ENCODE peak calls at places on chromosomes 6 and 20, in nine cellular contexts. One of them, this sample, is unnamed.

GRCh38 chr20:43975096-43975768 is 60.6 kb downstream of the TOX2 start:
- DNase-seq in tibial artery: no peak
- DNase-seq in cardiac muscle cell: no peak
- DNase-seq in cardiac fibroblast: peak
- DNase-seq in transverse colon: no peak
- DNase-seq in astrocyte: peak
- DNase-seq in fibroblast of the aortic adventitia: peak
- DNase-seq in body of pancreas: no peak
- DNase-seq in A549: peak
- DNase-seq in this sample: peak

GRCh38 chr6:17900011-17900410 is 87.4 kb downstream of the KIF13A start:
- DNase-seq in cardiac fibroblast: no peak
- DNase-seq in A549: no peak
- DNase-seq in body of pancreas: no peak
- DNase-seq in transverse colon: no peak
- DNase-seq in tibial artery: no peak
- DNase-seq in fibroblast of the aortic adventitia: no peak
- DNase-seq in cardiac muscle cell: no peak
- DNase-seq in astrocyte: no peak
- DNase-seq in this sample: peak

GRCh38 chr6:98657764-98658163 is 176.6 kb upstream of the POU3F2 start:
- DNase-seq in transverse colon: no peak
- DNase-seq in body of pancreas: peak
- DNase-seq in A549: no peak
- DNase-seq in astrocyte: peak
- DNase-seq in cardiac muscle cell: peak
- DNase-seq in tibial artery: no peak
- DNase-seq in fibroblast of the aortic adventitia: peak
- DNase-seq in cardiac fibroblast: peak
- DNase-seq in this sample: peak

GRCh38 chr6:15026832-15027231 is 219.0 kb upstream of the JARID2 start:
- DNase-seq in tibial artery: no peak
- DNase-seq in A549: peak
- DNase-seq in cardiac muscle cell: no peak
- DNase-seq in body of pancreas: peak
- DNase-seq in astrocyte: peak
- DNase-seq in cardiac fibroblast: no peak
- DNase-seq in fibroblast of the aortic adventitia: peak
- DNase-seq in transverse colon: no peak
- DNase-seq in this sample: peak

GRCh38 chr20:50189681-50190250 is 864 bp upstream of the CEBPB start:
- DNase-seq in tibial artery: no peak
- DNase-seq in cardiac muscle cell: no peak
- DNase-seq in cardiac fibroblast: no peak
- DNase-seq in transverse colon: peak
- DNase-seq in fibroblast of the aortic adventitia: no peak
- DNase-seq in astrocyte: no peak
- DNase-seq in A549: no peak
- DNase-seq in body of pancreas: peak
- DNase-seq in this sample: no peak

GRCh38 chr6:26033942-26034354 is 53.3 kb upstream of the HFE start:
- DNase-seq in cardiac fibroblast: no peak
- DNase-seq in A549: no peak
- DNase-seq in tibial artery: no peak
- DNase-seq in cardiac muscle cell: no peak
- DNase-seq in transverse colon: no peak
- DNase-seq in body of pancreas: no peak
- DNase-seq in fibroblast of the aortic adventitia: no peak
- DNase-seq in astrocyte: no peak
- DNase-seq in this sample: no peak

GRCh38 chr6:31734703-31735500 is 1.4 kb downstream of the CLIC1 start:
- DNase-seq in tibial artery: peak
- DNase-seq in transverse colon: peak
- DNase-seq in cardiac muscle cell: peak
- DNase-seq in astrocyte: peak
- DNase-seq in cardiac fibroblast: peak
- DNase-seq in A549: peak
- DNase-seq in body of pancreas: no peak
- DNase-seq in fibroblast of the aortic adventitia: peak
- DNase-seq in this sample: peak

GRCh38 chr6:135212935-135213334 is 31.8 kb downstream of the MYB start:
- DNase-seq in astrocyte: peak
- DNase-seq in A549: no peak
- DNase-seq in fibroblast of the aortic adventitia: peak
- DNase-seq in cardiac fibroblast: no peak
- DNase-seq in transverse colon: no peak
- DNase-seq in body of pancreas: no peak
- DNase-seq in tibial artery: no peak
- DNase-seq in cardiac muscle cell: no peak
- DNase-seq in this sample: peak

GRCh38 chr20:17636523-17637412 is 45.3 kb downstream of the RRBP1 start:
- DNase-seq in astrocyte: no peak
- DNase-seq in tibial artery: no peak
- DNase-seq in A549: no peak
- DNase-seq in cardiac muscle cell: peak
- DNase-seq in fibroblast of the aortic adventitia: peak
- DNase-seq in body of pancreas: no peak
- DNase-seq in cardiac fibroblast: peak
- DNase-seq in transverse colon: no peak
- DNase-seq in this sample: no peak

GRCh38 chr6:25052181-25052580 is 116.4 kb upstream of the RIPOR2 start:
- DNase-seq in transverse colon: peak
- DNase-seq in tibial artery: no peak
- DNase-seq in body of pancreas: no peak
- DNase-seq in A549: no peak
- DNase-seq in cardiac muscle cell: no peak
- DNase-seq in fibroblast of the aortic adventitia: no peak
- DNase-seq in astrocyte: no peak
- DNase-seq in cardiac fibroblast: no peak
- DNase-seq in this sample: peak

GRCh38 chr6:110265273-110265672 is 85.0 kb downstream of the CDC40 start:
- DNase-seq in cardiac muscle cell: no peak
- DNase-seq in transverse colon: no peak
- DNase-seq in cardiac fibroblast: no peak
- DNase-seq in fibroblast of the aortic adventitia: no peak
- DNase-seq in A549: no peak
- DNase-seq in body of pancreas: no peak
- DNase-seq in astrocyte: no peak
- DNase-seq in tibial artery: no peak
- DNase-seq in this sample: no peak

GRCh38 chr6:169868458-169868857 is 117.0 kb downstream of the ERMARD start:
- DNase-seq in tibial artery: no peak
- DNase-seq in cardiac fibroblast: no peak
- DNase-seq in astrocyte: no peak
- DNase-seq in body of pancreas: no peak
- DNase-seq in transverse colon: peak
- DNase-seq in A549: no peak
- DNase-seq in fibroblast of the aortic adventitia: no peak
- DNase-seq in cardiac muscle cell: no peak
- DNase-seq in this sample: no peak

GRCh38 chr6:73732845-73733675 is 37.1 kb downstream of the CD109 start:
- DNase-seq in A549: peak
- DNase-seq in transverse colon: peak
- DNase-seq in cardiac fibroblast: peak
- DNase-seq in cardiac muscle cell: peak
- DNase-seq in body of pancreas: peak
- DNase-seq in tibial artery: peak
- DNase-seq in astrocyte: peak
- DNase-seq in fibroblast of the aortic adventitia: peak
- DNase-seq in this sample: peak

DNA sequence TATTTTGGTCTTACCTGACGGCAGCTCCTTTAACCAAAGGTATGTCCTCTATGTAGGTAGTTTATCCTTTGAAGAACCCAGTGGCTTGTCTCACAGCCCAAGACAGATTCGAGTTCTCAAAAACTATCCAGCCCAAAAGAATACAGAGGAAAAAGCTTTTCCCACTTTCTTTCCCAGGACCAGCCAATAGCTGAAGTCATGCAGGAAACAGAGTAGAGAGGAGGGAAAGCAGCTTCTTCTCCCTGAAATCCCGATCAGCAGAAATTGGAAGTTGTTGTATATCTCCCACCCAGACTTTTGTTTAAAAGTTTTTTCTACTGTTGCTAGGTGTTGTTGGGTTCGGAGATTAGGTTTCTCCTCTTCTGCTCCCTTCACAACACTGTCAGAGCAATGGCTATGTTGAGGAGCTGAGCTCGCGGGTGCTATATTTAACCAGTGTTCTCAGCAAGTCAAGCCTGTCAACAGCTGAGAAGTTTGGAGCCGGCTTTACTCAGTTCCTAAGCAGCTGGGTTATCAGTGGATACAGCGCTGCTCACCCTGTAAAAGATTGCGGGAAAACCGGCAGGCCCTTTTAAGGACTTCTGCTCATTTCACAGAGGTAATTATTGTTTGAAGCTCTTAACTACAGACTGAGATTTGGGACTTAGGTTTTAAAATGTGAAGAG is at the start of gene FILIP1:
- DNase-seq in cardiac fibroblast: peak
- DNase-seq in astrocyte: no peak
- DNase-seq in fibroblast of the aortic adventitia: peak
- DNase-seq in cardiac muscle cell: peak
- DNase-seq in body of pancreas: peak
- DNase-seq in tibial artery: peak
- DNase-seq in A549: no peak
- DNase-seq in transverse colon: peak
- DNase-seq in this sample: peak
- H3K4me3 ChIP-seq in cardiac fibroblast: peak
- H3K4me3 ChIP-seq in astrocyte: no peak
- H3K4me3 ChIP-seq in fibroblast of the aortic adventitia: peak
- H3K4me3 ChIP-seq in cardiac muscle cell: peak
- H3K4me3 ChIP-seq in body of pancreas: no peak
- H3K4me3 ChIP-seq in tibial artery: peak
- H3K4me3 ChIP-seq in A549: peak
- H3K4me3 ChIP-seq in transverse colon: peak
- H3K4me3 ChIP-seq in this sample: no peak

GRCh38 chr20:22962567-22963439 is 72.3 kb upstream of the SSTR4 start:
- DNase-seq in astrocyte: no peak
- DNase-seq in transverse colon: no peak
- DNase-seq in body of pancreas: no peak
- DNase-seq in fibroblast of the aortic adventitia: no peak
- DNase-seq in A549: peak
- DNase-seq in tibial artery: no peak
- DNase-seq in cardiac muscle cell: no peak
- DNase-seq in cardiac fibroblast: no peak
- DNase-seq in this sample: peak
- TF ChIP-seq CTCF in astrocyte: no peak
- TF ChIP-seq CTCF in transverse colon: no peak
- TF ChIP-seq CTCF in body of pancreas: no peak
- TF ChIP-seq CTCF in fibroblast of the aortic adventitia: no peak
- TF ChIP-seq CTCF in A549: no peak
- TF ChIP-seq CTCF in tibial artery: no peak
- TF ChIP-seq CTCF in cardiac muscle cell: no peak
- TF ChIP-seq CTCF in cardiac fibroblast: no peak
- TF ChIP-seq CTCF in this sample: no peak

DNA sequence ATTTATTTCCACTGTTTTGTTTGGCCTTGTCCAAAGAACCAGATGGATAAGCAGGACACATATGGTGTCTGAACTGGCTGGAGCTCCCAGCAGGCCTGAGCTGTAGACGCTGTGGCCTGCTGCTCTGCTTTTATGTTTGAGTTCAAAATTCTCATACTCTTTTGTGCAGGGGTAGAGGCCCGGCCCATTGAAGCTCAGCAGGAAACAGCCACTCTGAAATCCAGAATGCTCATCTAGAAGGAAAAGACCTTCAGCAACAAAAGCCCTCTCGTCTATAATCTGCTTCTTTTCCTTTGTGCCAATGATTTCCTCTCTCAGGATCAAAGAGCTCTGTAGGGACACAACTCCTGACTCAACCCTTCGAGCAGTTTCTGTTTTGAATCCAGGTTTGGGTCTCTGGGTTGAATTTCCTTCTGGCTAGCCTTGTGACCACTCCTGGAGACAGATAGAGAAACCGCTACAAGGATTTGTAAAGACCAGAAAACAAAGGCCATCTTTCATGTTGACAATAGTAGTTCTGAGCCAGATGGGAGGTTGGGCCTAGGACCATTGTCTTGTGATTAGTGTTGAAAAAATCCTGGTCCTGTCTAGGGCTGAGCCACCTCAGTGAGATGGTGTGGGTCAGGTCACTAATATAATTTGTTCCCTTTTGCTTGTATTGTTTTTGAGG is 446.7 kb downstream of the BCKDHB start:
- DNase-seq in body of pancreas: no peak
- DNase-seq in cardiac fibroblast: no peak
- DNase-seq in fibroblast of the aortic adventitia: peak
- DNase-seq in transverse colon: no peak
- DNase-seq in cardiac muscle cell: no peak
- DNase-seq in astrocyte: peak
- DNase-seq in tibial artery: no peak
- DNase-seq in A549: no peak
- DNase-seq in this sample: no peak
- H3K4me3 ChIP-seq in body of pancreas: no peak
- H3K4me3 ChIP-seq in cardiac fibroblast: no peak
- H3K4me3 ChIP-seq in fibroblast of the aortic adventitia: no peak
- H3K4me3 ChIP-seq in transverse colon: no peak
- H3K4me3 ChIP-seq in cardiac muscle cell: no peak
- H3K4me3 ChIP-seq in astrocyte: no peak
- H3K4me3 ChIP-seq in tibial artery: no peak
- H3K4me3 ChIP-seq in A549: no peak
- H3K4me3 ChIP-seq in this sample: no peak

GRCh38 chr6:3165631-3166534 is 8.5 kb upstream of the TUBB2A start:
- DNase-seq in tibial artery: no peak
- DNase-seq in body of pancreas: no peak
- DNase-seq in cardiac fibroblast: peak
- DNase-seq in cardiac muscle cell: no peak
- DNase-seq in astrocyte: peak
- DNase-seq in A549: no peak
- DNase-seq in transverse colon: no peak
- DNase-seq in fibroblast of the aortic adventitia: peak
- DNase-seq in this sample: no peak

GRCh38 chr6:3162565-3163247 is 5.4 kb upstream of the TUBB2A start:
- DNase-seq in body of pancreas: peak
- DNase-seq in transverse colon: peak
- DNase-seq in A549: peak
- DNase-seq in fibroblast of the aortic adventitia: peak
- DNase-seq in cardiac fibroblast: peak
- DNase-seq in astrocyte: peak
- DNase-seq in tibial artery: peak
- DNase-seq in cardiac muscle cell: peak
- DNase-seq in this sample: peak

GRCh38 chr6:3162067-3162497 is 4.7 kb upstream of the TUBB2A start:
- DNase-seq in body of pancreas: no peak
- DNase-seq in fibroblast of the aortic adventitia: no peak
- DNase-seq in A549: no peak
- DNase-seq in cardiac fibroblast: no peak
- DNase-seq in tibial artery: no peak
- DNase-seq in astrocyte: no peak
- DNase-seq in transverse colon: no peak
- DNase-seq in cardiac muscle cell: no peak
- DNase-seq in this sample: no peak

GRCh38 chr6:3164388-3164787 is 7.0 kb upstream of the TUBB2A start:
- DNase-seq in transverse colon: no peak
- DNase-seq in cardiac fibroblast: no peak
- DNase-seq in fibroblast of the aortic adventitia: no peak
- DNase-seq in body of pancreas: no peak
- DNase-seq in tibial artery: no peak
- DNase-seq in astrocyte: no peak
- DNase-seq in A549: no peak
- DNase-seq in cardiac muscle cell: no peak
- DNase-seq in this sample: no peak

DNA sequence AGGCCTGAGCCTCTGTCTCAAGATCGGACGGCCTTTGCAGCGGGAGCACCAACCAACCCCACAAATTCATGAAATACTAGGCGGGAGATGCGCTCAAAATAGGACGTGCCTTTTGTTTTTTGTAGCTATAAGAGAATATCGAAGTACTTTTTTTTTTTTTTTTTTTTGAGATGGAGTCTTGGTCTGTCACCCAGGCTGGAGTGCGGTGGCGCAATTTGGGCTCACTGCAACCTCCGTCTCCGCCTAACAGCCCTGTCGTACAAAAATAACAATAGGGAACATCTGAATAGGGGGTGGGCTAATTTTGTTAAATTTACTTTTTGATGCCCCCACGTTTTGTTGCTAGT is 5.9 kb upstream of the TUBB2A start:
- DNase-seq in A549: no peak
- DNase-seq in tibial artery: no peak
- DNase-seq in cardiac muscle cell: no peak
- DNase-seq in body of pancreas: no peak
- DNase-seq in transverse colon: no peak
- DNase-seq in astrocyte: no peak
- DNase-seq in cardiac fibroblast: no peak
- DNase-seq in fibroblast of the aortic adventitia: peak
- DNase-seq in this sample: no peak
- TF ChIP-seq CTCF in A549: no peak
- TF ChIP-seq CTCF in tibial artery: no peak
- TF ChIP-seq CTCF in cardiac muscle cell: no peak
- TF ChIP-seq CTCF in body of pancreas: no peak
- TF ChIP-seq CTCF in transverse colon: no peak
- TF ChIP-seq CTCF in astrocyte: no peak
- TF ChIP-seq CTCF in cardiac fibroblast: no peak
- TF ChIP-seq CTCF in fibroblast of the aortic adventitia: no peak
- TF ChIP-seq CTCF in this sample: no peak